ENCODE peak calls at places on chromosomes 7 and 10, in four cellular contexts. W is H1, O is mesenchymal stem cell, K is IMR-90. G is an unnamed sample.

GRCh38 chr10:58352956-58353610 is 18.3 kb downstream of the UBE2D1 start:
- DNase-seq in W (no peak), O (peak), K (peak), G (no peak)

GRCh38 chr7:607938-608337 is 88.3 kb upstream of the PDGFA start:
- DNase-seq in K (no peak), W (no peak), O (no peak), G (no peak)

GRCh38 chr10:103929396-103929921 is 11.5 kb upstream of the STN1 start:
- DNase-seq in O (no peak), K (no peak), W (no peak), G (no peak)

GRCh38 chr10:76559889-76560215 is 1077.8 kb downstream of the KCNMA1 start:
- DNase-seq in W (no peak), K (peak), O (peak), G (no peak)

GRCh38 chr7:68783671-68784070 is 814.6 kb upstream of the AUTS2 start:
- DNase-seq in K (peak), O (peak), W (no peak), G (no peak)

GRCh38 chr10:86711957-86712708 is 43.8 kb downstream of the LDB3 start:
- DNase-seq in O (no peak), K (peak), W (no peak), G (peak)

GRCh38 chr10:130193033-130193432 is 56.8 kb downstream of the GLRX3 start:
- DNase-seq in W (no peak), K (no peak), O (no peak), G (no peak)

GRCh38 chr10:93277360-93277759 is 203.7 kb downstream of the CYP26A1 start:
- DNase-seq in K (no peak), W (no peak), O (no peak), G (no peak)

GRCh38 chr7:156999611-157000046 is 10.8 kb downstream of the MNX1 start:
- DNase-seq in W (peak), O (no peak), K (no peak), G (no peak)

GRCh38 chr10:70925377-70926214 is 37.2 kb upstream of the PCBD1 start:
- DNase-seq in O (peak), W (peak), K (no peak), G (peak)

GRCh38 chr7:97022451-97023306 is 2.0 kb downstream of the DLX5 start:
- DNase-seq in W (peak), O (no peak), K (no peak), G (no peak)

GRCh38 chr7:82234457-82235049 is 209.0 kb downstream of the CACNA2D1 start:
- DNase-seq in K (peak), O (peak), W (no peak), G (no peak)

GRCh38 chr10:36634916-36635315 is 490.5 kb upstream of the ANKRD30A start:
- DNase-seq in W (no peak), K (peak), O (peak), G (no peak)

GRCh38 chr10:60711496-60711895 is 66.8 kb upstream of the CDK1 start:
- DNase-seq in W (no peak), O (no peak), K (no peak), G (no peak)

GRCh38 chr7:123864966-123865365 is 20.0 kb downstream of the HYAL4 start:
- DNase-seq in K (no peak), W (no peak), O (no peak), G (no peak)

GRCh38 chr7:93890041-93890463 is 501 bp downstream of the TFPI2 start:
- DNase-seq in K (peak), O (peak), W (peak), G (peak)

GRCh38 chr7:113606325-113606724 is 312.5 kb downstream of the PPP1R3A start:
- DNase-seq in K (no peak), O (no peak), W (no peak), G (no peak)

GRCh38 chr7:15306286-15306685 is 255.5 kb downstream of the AGMO start:
- DNase-seq in K (no peak), W (no peak), O (no peak), G (no peak)

GRCh38 chr10:74738985-74739567 is 87.3 kb upstream of the KAT6B start:
- DNase-seq in W (peak), K (peak), O (peak), G (peak)

GRCh38 chr7:73429218-73429617 is 4.4 kb upstream of the FZD9 start:
- DNase-seq in K (peak), W (peak), O (no peak), G (peak)

GRCh38 chr7:41487229-41487861 is 215.5 kb downstream of the INHBA start:
- DNase-seq in K (no peak), O (no peak), W (no peak), G (no peak)

GRCh38 chr7:85508642-85509429 is 322.0 kb upstream of the SEMA3D start:
- DNase-seq in K (peak), W (no peak), O (peak), G (no peak)

GRCh38 chr7:16785316-16785715 is 19.5 kb downstream of the AGR2 start:
- DNase-seq in W (no peak), O (no peak), K (no peak), G (no peak)

GRCh38 chr7:82740246-82740848 is 296.8 kb upstream of the CACNA2D1 start:
- DNase-seq in K (peak), O (peak), W (peak), G (peak)

GRCh38 chr10:23675588-23675987 is 236.7 kb downstream of the OTUD1 start:
- DNase-seq in O (no peak), K (no peak), W (no peak), G (no peak)

GRCh38 chr10:45418859-45419672 is 45.0 kb downstream of the ALOX5 start:
- DNase-seq in O (peak), K (peak), W (peak), G (peak)
- H4K91ac ChIP-seq in O (no peak), K (no peak), W (peak), G (no peak)

DNA sequence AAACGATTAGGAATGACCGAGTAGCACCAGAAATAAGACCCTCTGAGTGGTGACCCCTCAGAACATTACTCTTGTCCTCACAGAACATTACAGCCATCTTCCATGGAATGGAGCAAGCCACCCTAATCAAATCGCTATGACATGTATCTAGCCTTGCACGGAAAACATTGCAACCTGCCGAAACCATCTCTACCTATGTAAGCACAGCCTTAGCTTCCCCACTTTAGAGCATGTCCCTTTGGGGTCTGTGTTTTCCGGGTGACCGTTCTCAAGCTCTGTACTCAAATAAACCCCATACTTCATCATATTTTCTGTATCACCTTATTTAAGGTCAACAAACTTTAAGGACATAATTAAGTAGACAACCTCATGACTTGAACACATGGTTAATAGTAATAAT is 179.0 kb downstream of the PRKCQ start:
- DNase-seq in K (no peak), O (no peak), W (no peak), G (no peak)
- H4K91ac ChIP-seq in K (peak), O (no peak), W (peak), G (no peak)

GRCh38 chr7:20331231-20331880 is 656 bp downstream of the ITGB8 start:
- DNase-seq in W (no peak), O (peak), K (peak), G (peak)
- H4K91ac ChIP-seq in W (peak), O (no peak), K (peak), G (no peak)

DNA sequence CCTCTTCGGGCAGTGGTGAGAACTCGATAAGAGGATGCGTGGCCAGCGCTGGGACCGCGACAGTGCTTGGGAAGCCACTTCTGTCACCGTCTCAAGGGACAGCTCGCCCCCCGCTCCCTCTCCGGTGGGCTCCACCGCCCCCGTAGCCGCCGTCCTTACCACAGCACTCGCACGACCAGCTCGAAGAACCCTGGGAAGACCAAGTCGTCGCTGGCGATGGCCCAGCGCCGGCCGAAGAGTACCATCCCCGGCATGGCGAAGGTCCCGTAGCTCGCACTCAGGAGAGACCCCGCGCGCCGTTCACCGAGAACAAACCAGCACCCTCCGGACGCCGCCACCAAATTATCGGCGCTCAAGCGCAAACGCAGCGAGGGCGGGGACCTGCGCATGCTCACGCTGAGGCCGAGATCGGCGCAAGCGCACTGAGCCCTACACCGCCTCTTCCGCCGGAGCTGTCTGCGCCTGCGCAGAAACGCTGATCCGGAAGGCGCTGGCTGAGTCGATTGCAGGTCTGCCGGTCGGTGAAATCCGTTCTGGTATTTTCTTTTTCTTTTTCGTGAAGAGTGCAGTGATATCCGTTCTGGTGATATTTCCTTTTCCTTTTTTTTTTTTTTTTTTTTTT is at the start of gene DAGLB:
- DNase-seq in O (peak), W (peak), K (peak), G (peak)
- H4K91ac ChIP-seq in O (peak), W (no peak), K (peak), G (no peak)

G was measured in H9.